ENCODE peak calls at places on chromosome 7, in six cellular contexts. X is uterus, K is left ventricle myocardium inferior, Y is psoas muscle, D is AG09309, O is upper lobe of right lung. R is an unnamed sample.

GRCh38 chr7:79421751-79422150 is 31.7 kb downstream of the MAGI2 start:
- DNase-seq in Y (no peak), D (no peak), O (no peak), K (no peak), X (no peak), R (no peak)

GRCh38 chr7:156836443-156836842 is 56.5 kb downstream of the LMBR1 start:
- DNase-seq in D (no peak), O (no peak), X (no peak), K (no peak), Y (no peak), R (no peak)

GRCh38 chr7:96233528-96234154 is 88.3 kb downstream of the SLC25A13 start:
- DNase-seq in K (no peak), O (no peak), Y (no peak), D (no peak), X (no peak), R (no peak)

GRCh38 chr7:26151096-26151495 is 902 bp upstream of the NFE2L3 start:
- DNase-seq in O (no peak), D (no peak), K (no peak), X (no peak), Y (no peak), R (no peak)

GRCh38 chr7:20199015-20199737 is 18.0 kb downstream of the MACC1 start:
- DNase-seq in Y (peak), D (peak), K (peak), X (peak), O (peak), R (peak)

GRCh38 chr7:157149317-157149716 is 10.6 kb downstream of the UBE3C start:
- DNase-seq in D (no peak), O (no peak), K (no peak), Y (no peak), X (no peak), R (no peak)

GRCh38 chr7:30278386-30278785 is 6.0 kb upstream of the ZNRF2 start:
- DNase-seq in X (no peak), D (no peak), Y (no peak), O (no peak), K (no peak), R (no peak)

GRCh38 chr7:20214787-20215669 is 2.2 kb downstream of the MACC1 start:
- DNase-seq in K (no peak), D (no peak), X (no peak), O (peak), Y (no peak), R (no peak)

GRCh38 chr7:142334806-142335205 is 76.9 kb upstream of the PRSS58 start:
- DNase-seq in X (no peak), K (no peak), Y (no peak), O (no peak), D (no peak), R (no peak)

GRCh38 chr7:150875791-150876190 is 23.5 kb downstream of the AOC1 start:
- DNase-seq in K (no peak), O (no peak), X (no peak), D (no peak), Y (no peak), R (no peak)

GRCh38 chr7:78367280-78367773 is 568.8 kb downstream of the PHTF2 start:
- DNase-seq in D (no peak), X (no peak), Y (no peak), O (no peak), K (no peak), R (no peak)

GRCh38 chr7:78368781-78369180 is 570.2 kb downstream of the PHTF2 start:
- DNase-seq in O (no peak), D (no peak), K (no peak), X (no peak), Y (no peak), R (no peak)

GRCh38 chr7:78359836-78360235 is 561.3 kb downstream of the PHTF2 start:
- DNase-seq in D (no peak), Y (no peak), O (no peak), X (no peak), K (no peak), R (no peak)

GRCh38 chr7:78363866-78364265 is 565.3 kb downstream of the PHTF2 start:
- DNase-seq in X (no peak), D (no peak), O (no peak), K (no peak), Y (no peak), R (no peak)
- TF ChIP-seq CTCF in X (no peak), D (no peak), O (no peak), K (no peak), Y (no peak), R (no peak)

DNA sequence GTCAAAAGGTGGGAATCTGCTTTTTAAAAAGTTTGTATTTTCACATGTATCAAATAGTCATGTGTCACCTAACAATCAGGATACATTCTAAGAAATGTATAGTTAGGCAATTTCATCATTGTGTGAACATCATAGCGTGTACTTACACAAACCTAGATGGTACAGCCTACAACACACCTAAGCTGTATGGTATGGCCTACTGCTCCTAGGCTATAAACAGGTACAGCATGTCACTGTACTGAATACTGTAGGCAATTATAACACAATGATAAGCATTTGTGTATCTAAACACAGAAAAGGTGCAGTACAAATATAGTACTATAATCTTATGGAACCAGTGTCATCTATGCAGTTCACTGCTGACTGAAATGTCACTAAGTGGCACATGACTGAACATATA is 17.8 kb downstream of the COA1 start:
- DNase-seq in X (no peak), O (no peak), D (no peak), Y (no peak), K (no peak), R (no peak)
- TF ChIP-seq CTCF in X (no peak), O (no peak), D (no peak), Y (no peak), K (no peak), R (no peak)

DNA sequence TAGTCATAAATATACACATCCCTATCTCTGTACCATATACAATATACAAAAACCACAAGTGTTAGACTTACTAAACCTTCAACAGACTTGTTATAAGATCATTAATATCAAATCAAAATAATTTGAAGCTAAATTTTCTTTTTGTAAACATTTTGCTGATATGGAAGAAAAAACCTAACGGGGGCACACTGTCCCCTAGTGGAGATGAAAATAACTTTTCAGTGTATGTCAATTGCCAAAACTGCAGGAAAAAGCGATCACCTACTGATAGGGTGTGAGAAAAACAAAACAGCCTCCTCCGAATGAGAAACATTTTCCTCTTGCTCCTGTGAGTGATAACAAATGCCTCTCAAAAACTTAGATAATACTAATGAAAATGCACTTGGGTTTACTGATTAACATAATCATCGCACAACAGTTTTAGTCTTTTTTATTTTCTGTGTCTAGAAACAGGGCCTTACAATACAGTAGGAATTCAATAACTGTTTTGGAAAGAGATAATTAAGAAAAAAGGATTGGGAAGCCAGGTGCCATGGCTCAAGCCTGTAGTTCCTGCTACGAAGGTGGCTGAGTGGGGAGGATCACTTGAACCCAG is 322.7 kb downstream of the CRPPA start:
- DNase-seq in X (no peak), K (no peak), D (no peak), Y (no peak), O (no peak), R (no peak)
- TF ChIP-seq CTCF in X (peak), K (peak), D (peak), Y (peak), O (peak), R (peak)

GRCh38 chr7:5452937-5453540 is 29.4 kb upstream of the TNRC18 start:
- DNase-seq in Y (no peak), X (peak), K (no peak), D (no peak), O (no peak), R (no peak)

GRCh38 chr7:5451391-5451790 is 27.8 kb upstream of the TNRC18 start:
- DNase-seq in O (no peak), X (no peak), Y (no peak), K (no peak), D (no peak), R (no peak)

GRCh38 chr7:5452470-5452899 is 28.9 kb upstream of the TNRC18 start:
- DNase-seq in Y (no peak), X (no peak), D (no peak), K (no peak), O (peak), R (no peak)

GRCh38 chr7:5448378-5449042 is 24.9 kb upstream of the TNRC18 start:
- DNase-seq in K (no peak), D (no peak), X (no peak), Y (no peak), O (no peak), R (no peak)

DNA sequence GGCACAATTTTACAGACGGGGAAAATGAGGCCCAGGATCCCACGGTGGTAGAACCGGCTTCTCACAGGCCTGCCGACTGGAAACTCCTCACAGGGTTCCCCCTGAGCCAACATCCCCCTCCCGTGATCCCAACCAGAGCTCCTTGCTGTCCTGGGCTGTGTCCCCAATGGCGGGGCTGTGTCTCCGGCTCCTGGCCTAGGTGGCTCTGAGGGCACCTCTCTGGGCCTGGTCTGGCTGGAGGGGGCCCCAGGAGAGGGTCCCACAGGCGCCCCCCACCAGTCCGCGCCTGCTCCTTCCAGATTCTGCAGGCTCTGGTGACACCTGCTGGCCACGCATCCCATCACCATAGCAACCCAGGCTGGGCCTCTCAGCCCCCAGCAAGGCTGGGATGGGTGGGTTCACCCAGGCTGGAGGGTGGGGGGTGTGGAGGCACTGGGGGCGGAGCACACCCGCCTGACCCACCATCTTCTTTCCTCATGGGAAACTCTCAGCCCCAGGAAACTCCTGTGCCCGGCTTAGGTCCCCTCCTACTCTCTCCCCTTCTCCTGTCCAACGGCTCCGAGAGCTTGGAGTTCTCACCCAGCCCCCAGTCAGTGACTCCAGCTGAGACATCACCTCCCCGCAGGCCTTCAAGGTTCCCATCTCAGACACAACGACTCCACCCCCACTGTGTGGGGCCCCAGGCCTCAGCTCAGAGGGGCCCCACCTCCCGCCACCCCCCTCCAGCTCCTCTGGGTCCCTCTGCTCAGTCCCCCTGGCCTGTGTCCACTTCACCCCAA is 27.1 kb upstream of the TNRC18 start:
- DNase-seq in D (no peak), X (peak), K (peak), Y (peak), O (peak), R (no peak)
- TF ChIP-seq CTCF in D (peak), X (peak), K (peak), Y (peak), O (peak), R (peak)

R was measured in CD14-positive monocyte.